ENCODE peak calls at places on chromosomes 5 and 9, in four cellular contexts. Z, R, E and L are unnamed samples.

GRCh38 chr5:80504833-80505232 is 16.9 kb downstream of the FAM151B start:
- DNase-seq in E (no peak), R (no peak), Z (no peak), L (no peak)

GRCh38 chr9:136108648-136109266 is 9.9 kb downstream of the TMEM250 start:
- DNase-seq in E (no peak), R (no peak), Z (no peak), L (peak)

GRCh38 chr9:93599571-93600403 is 23.4 kb downstream of the PHF2 start:
- DNase-seq in Z (no peak), R (no peak), E (no peak), L (peak)

GRCh38 chr5:157069949-157070348 is 11.0 kb upstream of the HAVCR1 start:
- DNase-seq in Z (no peak), E (no peak), R (no peak), L (no peak)

GRCh38 chr9:8287970-8288369 is 488.4 kb upstream of the DMAC1 start:
- DNase-seq in R (no peak), Z (no peak), E (no peak), L (no peak)

GRCh38 chr9:111622626-111623025 is 8.5 kb upstream of the DNAJC25 start:
- DNase-seq in Z (no peak), R (peak), E (no peak), L (peak)

GRCh38 chr9:3479516-3480352 is 46.1 kb downstream of the RFX3 start:
- DNase-seq in R (no peak), Z (no peak), E (no peak), L (no peak)

GRCh38 chr5:27472000-27472763 is 433.8 kb upstream of the CDH9 start:
- DNase-seq in R (no peak), E (no peak), Z (no peak), L (no peak)

GRCh38 chr9:107222020-107222522 is 61.0 kb upstream of the RAD23B start:
- DNase-seq in R (no peak), E (no peak), Z (no peak), L (no peak)

GRCh38 chr9:106655966-106656365 is 207.0 kb upstream of the ZNF462 start:
- DNase-seq in Z (no peak), R (no peak), E (no peak), L (no peak)

GRCh38 chr9:135144581-135145108 is 57.2 kb downstream of the OLFM1 start:
- DNase-seq in Z (no peak), R (no peak), E (no peak), L (no peak)

GRCh38 chr9:14271078-14271673 is 42.8 kb downstream of the NFIB start:
- DNase-seq in Z (peak), R (peak), E (no peak), L (no peak)

GRCh38 chr5:172008689-172009141 is 2.3 kb upstream of the FBXW11 start:
- DNase-seq in R (no peak), E (no peak), Z (no peak), L (no peak)

GRCh38 chr9:19631181-19631580 is 157.7 kb downstream of the SLC24A2 start:
- DNase-seq in E (no peak), Z (no peak), R (no peak), L (no peak)

GRCh38 chr5:140126315-140127012 is 727 bp downstream of the IGIP start:
- DNase-seq in R (no peak), E (no peak), Z (no peak), L (no peak)

GRCh38 chr5:172697123-172698121 is 56.4 kb downstream of the NEURL1B start:
- DNase-seq in E (peak), Z (peak), R (peak), L (peak)

GRCh38 chr5:42948961-42949347 is 91.2 kb downstream of the ANXA2R start:
- DNase-seq in E (no peak), Z (no peak), R (no peak), L (no peak)

GRCh38 chr9:31364171-31364570 is 1020.3 kb upstream of the ACO1 start:
- DNase-seq in E (no peak), Z (no peak), R (no peak), L (no peak)

GRCh38 chr5:137264573-137264972 is 234.6 kb downstream of the SPOCK1 start:
- DNase-seq in R (no peak), E (no peak), Z (no peak), L (no peak)

GRCh38 chr5:173618927-173619519 is 2.6 kb upstream of the BOD1 start:
- DNase-seq in Z (peak), R (peak), E (peak), L (peak)

GRCh38 chr9:6226696-6227095 is 11.1 kb downstream of the IL33 start:
- DNase-seq in Z (no peak), E (no peak), R (no peak), L (peak)

GRCh38 chr9:12774861-12775367 is at the start of gene LURAP1L:
- DNase-seq in R (peak), E (peak), Z (peak), L (no peak)

GRCh38 chr9:94847486-94847885 is 121.0 kb downstream of the AOPEP start:
- DNase-seq in R (no peak), E (no peak), Z (no peak), L (no peak)

GRCh38 chr5:65926893-65927292 is 518 bp downstream of the ERBIN start:
- DNase-seq in Z (no peak), R (no peak), E (no peak), L (no peak)

GRCh38 chr5:9953691-9954090 is 296.0 kb downstream of the ATPSCKMT start:
- DNase-seq in Z (no peak), E (no peak), R (no peak), L (no peak)

GRCh38 chr5:9954869-9955268 is 294.8 kb downstream of the ATPSCKMT start:
- DNase-seq in Z (no peak), E (no peak), R (no peak), L (no peak)

GRCh38 chr5:9955586-9955985 is 294.1 kb downstream of the ATPSCKMT start:
- DNase-seq in R (no peak), E (no peak), Z (no peak), L (no peak)

GRCh38 chr5:9951861-9952260 is 297.8 kb downstream of the ATPSCKMT start:
- DNase-seq in Z (no peak), E (no peak), R (no peak), L (no peak)

DNA sequence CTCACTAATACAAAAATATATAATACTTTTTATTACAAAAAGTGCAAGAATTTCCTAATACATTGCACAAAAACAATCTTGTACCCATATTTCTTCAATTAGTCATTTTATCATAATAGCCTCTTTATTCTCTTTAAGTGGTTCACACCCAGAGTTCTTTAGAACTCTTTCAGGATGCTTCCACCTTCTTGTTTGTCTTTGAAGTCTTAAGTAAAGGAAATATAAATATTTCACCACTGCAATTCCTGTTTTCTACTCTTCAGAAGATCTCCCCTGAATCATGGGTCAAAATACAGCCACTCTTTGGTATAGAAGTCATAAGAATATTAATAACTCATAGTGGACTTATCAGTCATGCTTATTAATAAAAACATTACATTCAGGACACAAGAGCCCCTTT is 293.0 kb downstream of the ATPSCKMT start:
- DNase-seq in Z (no peak), E (no peak), R (no peak), L (no peak)
- H3K4me3 ChIP-seq in Z (no peak), E (no peak), R (no peak), L (no peak)

GRCh38 chr9:737400-738120 is 103.9 kb upstream of the DMRT1 start:
- DNase-seq in Z (no peak), R (no peak), E (no peak), L (no peak)
- TF ChIP-seq POLR2A in Z (no peak), R (no peak), E (no peak), L (no peak)

DNA sequence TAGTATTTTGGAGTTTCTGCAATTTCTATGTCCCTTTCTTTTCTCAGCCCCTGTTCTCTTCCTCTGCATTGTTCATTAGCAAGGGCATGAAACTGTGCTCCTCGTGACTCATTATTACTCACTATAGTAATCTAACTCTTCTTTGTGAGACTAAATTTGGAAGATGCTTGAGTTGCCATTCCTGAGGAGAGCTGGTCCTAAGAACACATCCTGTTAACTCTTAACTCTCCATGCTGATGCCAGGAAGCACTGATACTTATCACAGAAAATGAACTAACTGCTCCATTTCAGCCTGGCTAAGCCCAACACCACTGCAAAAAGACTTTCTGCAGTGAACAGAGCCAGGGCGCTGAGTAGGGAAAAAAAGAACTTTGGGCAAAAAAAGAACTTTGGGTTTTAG is 10.6 kb upstream of the CSNK1A1 start:
- DNase-seq in E (no peak), R (no peak), Z (no peak), L (no peak)
- H3K4me3 ChIP-seq in E (no peak), R (no peak), Z (no peak), L (no peak)

GRCh38 chr5:150782850-150783249 is 4.3 kb downstream of the SMIM3 start:
- DNase-seq in R (no peak), Z (no peak), E (no peak), L (no peak)

GRCh38 chr5:150783422-150783928 is 4.9 kb downstream of the SMIM3 start:
- DNase-seq in E (peak), R (peak), Z (peak), L (peak)

GRCh38 chr5:150780816-150781221 is 2.3 kb downstream of the SMIM3 start:
- DNase-seq in Z (no peak), E (no peak), R (no peak), L (no peak)

GRCh38 chr5:150780180-150780692 is 1.7 kb downstream of the SMIM3 start:
- DNase-seq in Z (peak), E (no peak), R (peak), L (no peak)

DNA sequence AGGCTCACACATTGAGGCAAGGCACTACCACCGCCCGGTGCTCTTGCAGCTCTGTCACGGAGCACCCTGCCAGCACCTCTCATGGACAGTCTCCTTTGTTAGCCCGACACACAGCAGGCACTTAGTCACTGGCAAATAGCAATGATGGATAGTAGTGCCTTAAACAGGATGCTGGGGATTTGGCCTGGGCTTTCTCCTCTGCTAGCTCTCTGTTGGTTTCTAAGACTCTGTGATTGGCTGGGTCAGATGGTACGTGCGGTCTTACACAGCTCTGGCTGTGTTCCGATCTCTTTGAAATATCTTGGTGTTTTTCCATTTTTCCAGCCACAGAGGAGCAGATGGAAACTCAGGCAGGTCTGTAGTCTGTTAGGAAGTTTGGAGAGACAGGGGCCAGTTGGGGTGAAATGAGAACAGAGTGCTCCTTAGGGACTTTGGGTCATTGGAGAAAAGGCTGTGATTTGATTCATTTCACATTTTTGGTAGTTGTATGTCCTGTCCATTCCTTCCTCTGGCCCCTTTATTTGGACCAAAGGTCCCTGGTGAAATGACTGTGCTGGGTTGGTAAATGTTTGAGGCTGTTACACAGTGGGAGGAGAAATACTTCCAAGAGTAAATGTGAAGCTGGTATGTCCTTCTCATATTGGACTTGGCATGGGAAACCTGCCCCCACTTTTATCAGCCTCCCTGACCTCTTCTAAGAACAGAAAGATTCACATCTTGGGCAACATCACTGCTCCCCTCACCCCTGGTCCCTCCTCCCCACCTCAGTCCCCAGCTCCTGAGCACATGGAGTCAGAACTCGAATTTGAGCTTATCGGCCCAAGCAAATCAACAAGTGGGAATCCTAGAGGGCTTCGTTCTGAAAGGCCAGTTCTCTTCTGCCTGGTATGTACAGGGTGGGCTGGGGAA is 3.4 kb downstream of the SMIM3 start:
- DNase-seq in Z (peak), R (peak), E (peak), L (no peak)
- TF ChIP-seq POLR2A in Z (no peak), R (peak), E (no peak), L (no peak)

GRCh38 chr9:112860466-112860865 is 30.2 kb downstream of the SLC46A2 start:
- DNase-seq in R (no peak), E (no peak), Z (no peak), L (no peak)
- H3K4me3 ChIP-seq in R (no peak), E (no peak), Z (no peak), L (no peak)

GRCh38 chr5:178222292-178222691 is 10.3 kb downstream of the PHYKPL start:
- DNase-seq in Z (no peak), R (no peak), E (no peak), L (peak)

GRCh38 chr5:178225174-178225573 is 7.4 kb downstream of the PHYKPL start:
- DNase-seq in Z (no peak), E (no peak), R (no peak), L (no peak)

GRCh38 chr5:178224403-178224802 is 8.2 kb downstream of the PHYKPL start:
- DNase-seq in Z (no peak), E (no peak), R (no peak), L (no peak)

GRCh38 chr5:178223196-178223773 is 9.3 kb downstream of the PHYKPL start:
- DNase-seq in E (no peak), Z (no peak), R (no peak), L (no peak)

DNA sequence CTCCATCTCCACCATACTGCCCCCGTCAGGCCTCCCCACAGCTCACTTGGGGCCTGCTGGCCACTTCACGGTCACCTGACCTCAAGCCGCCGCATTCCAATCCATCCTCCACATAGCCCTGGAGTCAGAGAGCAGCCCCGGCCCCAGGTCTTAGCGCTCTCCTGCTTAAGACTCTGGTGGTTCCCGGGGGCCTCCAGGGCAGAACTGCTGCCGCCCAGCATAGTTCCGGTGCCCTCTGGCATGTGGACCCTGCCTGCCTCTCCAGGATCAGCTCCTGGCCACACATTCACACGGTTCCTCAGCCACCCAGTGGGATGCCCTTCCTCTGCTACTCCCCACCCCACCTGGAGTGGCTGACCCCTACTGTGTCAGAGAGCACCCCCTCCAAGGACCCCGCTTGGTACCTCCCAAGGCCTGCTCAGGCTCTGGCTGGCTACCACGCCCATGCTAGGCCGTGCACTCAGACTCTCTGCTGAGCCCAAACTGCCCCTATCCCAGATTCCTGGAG is 8.7 kb downstream of the PHYKPL start:
- DNase-seq in Z (no peak), R (no peak), E (no peak), L (peak)
- TF ChIP-seq POLR2A in Z (no peak), R (no peak), E (no peak), L (no peak)

GRCh38 chr5:1536298-1537165 is 12.8 kb upstream of the LPCAT1 start:
- DNase-seq in Z (peak), E (peak), R (peak), L (no peak)
- H3K4me3 ChIP-seq in Z (no peak), E (peak), R (no peak), L (no peak)